ENCODE peak calls at places on chromosomes 5 and 9, in nine cellular contexts. One of them, this sample, is unnamed. For H3K9me3, the result is how much of the 10 kb centered on the place peaks cover.

GRCh38 chr5:142301487-142302035 is 23.3 kb downstream of the SPRY4 start:
- DNase-seq in right lobe of liver: no peak
- DNase-seq in tibial nerve: no peak
- DNase-seq in Karpas-422: no peak
- DNase-seq in effector memory CD4-positive, alpha-beta T cell: no peak
- DNase-seq in A549: no peak
- DNase-seq in keratinocyte: no peak
- DNase-seq in neuronal stem cell: no peak
- DNase-seq in SJSA1: no peak
- DNase-seq in this sample: no peak

GRCh38 chr9:75432386-75432785 is 344.1 kb downstream of the OSTF1 start:
- DNase-seq in right lobe of liver: no peak
- DNase-seq in tibial nerve: peak
- DNase-seq in Karpas-422: no peak
- DNase-seq in effector memory CD4-positive, alpha-beta T cell: no peak
- DNase-seq in A549: no peak
- DNase-seq in keratinocyte: no peak
- DNase-seq in neuronal stem cell: no peak
- DNase-seq in SJSA1: no peak
- DNase-seq in this sample: no peak

GRCh38 chr9:105254226-105254625 is 9.8 kb downstream of the SLC44A1 start:
- DNase-seq in right lobe of liver: no peak
- DNase-seq in tibial nerve: no peak
- DNase-seq in Karpas-422: no peak
- DNase-seq in effector memory CD4-positive, alpha-beta T cell: no peak
- DNase-seq in A549: no peak
- DNase-seq in keratinocyte: no peak
- DNase-seq in neuronal stem cell: no peak
- DNase-seq in SJSA1: no peak
- DNase-seq in this sample: no peak

GRCh38 chr5:84403773-84404172 is 19.1 kb upstream of the EDIL3 start:
- DNase-seq in right lobe of liver: no peak
- DNase-seq in tibial nerve: no peak
- DNase-seq in Karpas-422: no peak
- DNase-seq in effector memory CD4-positive, alpha-beta T cell: no peak
- DNase-seq in A549: no peak
- DNase-seq in keratinocyte: peak
- DNase-seq in neuronal stem cell: no peak
- DNase-seq in SJSA1: peak
- DNase-seq in this sample: peak

GRCh38 chr9:18549772-18550171 is 75.8 kb downstream of the ADAMTSL1 start:
- DNase-seq in right lobe of liver: no peak
- DNase-seq in tibial nerve: no peak
- DNase-seq in Karpas-422: no peak
- DNase-seq in effector memory CD4-positive, alpha-beta T cell: no peak
- DNase-seq in A549: no peak
- DNase-seq in keratinocyte: no peak
- DNase-seq in neuronal stem cell: no peak
- DNase-seq in SJSA1: no peak
- DNase-seq in this sample: no peak

GRCh38 chr9:133702798-133703570 is 35.2 kb downstream of the SARDH start:
- DNase-seq in right lobe of liver: peak
- DNase-seq in tibial nerve: no peak
- DNase-seq in Karpas-422: no peak
- DNase-seq in effector memory CD4-positive, alpha-beta T cell: no peak
- DNase-seq in A549: no peak
- DNase-seq in keratinocyte: no peak
- DNase-seq in neuronal stem cell: no peak
- DNase-seq in SJSA1: no peak
- DNase-seq in this sample: no peak

GRCh38 chr9:134476256-134476941 is 150.1 kb downstream of the RXRA start:
- DNase-seq in right lobe of liver: no peak
- DNase-seq in tibial nerve: no peak
- DNase-seq in Karpas-422: no peak
- DNase-seq in effector memory CD4-positive, alpha-beta T cell: no peak
- DNase-seq in A549: no peak
- DNase-seq in keratinocyte: no peak
- DNase-seq in neuronal stem cell: no peak
- DNase-seq in SJSA1: no peak
- DNase-seq in this sample: no peak

GRCh38 chr5:115098041-115098702 is 71.5 kb downstream of the TRIM36 start:
- DNase-seq in right lobe of liver: no peak
- DNase-seq in tibial nerve: peak
- DNase-seq in Karpas-422: peak
- DNase-seq in effector memory CD4-positive, alpha-beta T cell: no peak
- DNase-seq in A549: peak
- DNase-seq in keratinocyte: no peak
- DNase-seq in neuronal stem cell: peak
- DNase-seq in SJSA1: peak
- DNase-seq in this sample: peak

GRCh38 chr5:180718810-180719453 is 20.9 kb downstream of the OR2Y1 start:
- DNase-seq in right lobe of liver: no peak
- DNase-seq in tibial nerve: peak
- DNase-seq in Karpas-422: peak
- DNase-seq in effector memory CD4-positive, alpha-beta T cell: no peak
- DNase-seq in A549: peak
- DNase-seq in keratinocyte: no peak
- DNase-seq in neuronal stem cell: peak
- DNase-seq in SJSA1: peak
- DNase-seq in this sample: no peak

GRCh38 chr9:99385814-99386279 is 163.8 kb downstream of the SEC61B start:
- DNase-seq in right lobe of liver: no peak
- DNase-seq in tibial nerve: no peak
- DNase-seq in Karpas-422: no peak
- DNase-seq in effector memory CD4-positive, alpha-beta T cell: no peak
- DNase-seq in A549: no peak
- DNase-seq in keratinocyte: no peak
- DNase-seq in neuronal stem cell: no peak
- DNase-seq in SJSA1: no peak
- DNase-seq in this sample: peak

GRCh38 chr5:165573445-165573844 is 2068.0 kb downstream of the MAT2B start:
- DNase-seq in right lobe of liver: no peak
- DNase-seq in tibial nerve: no peak
- DNase-seq in Karpas-422: no peak
- DNase-seq in effector memory CD4-positive, alpha-beta T cell: no peak
- DNase-seq in A549: no peak
- DNase-seq in keratinocyte: no peak
- DNase-seq in neuronal stem cell: no peak
- DNase-seq in SJSA1: no peak
- DNase-seq in this sample: peak

GRCh38 chr5:150640311-150641005 is at the start of gene SYNPO:
- DNase-seq in right lobe of liver: peak
- DNase-seq in tibial nerve: peak
- DNase-seq in Karpas-422: no peak
- DNase-seq in effector memory CD4-positive, alpha-beta T cell: no peak
- DNase-seq in A549: peak
- DNase-seq in keratinocyte: peak
- DNase-seq in neuronal stem cell: no peak
- DNase-seq in SJSA1: peak
- DNase-seq in this sample: peak

DNA sequence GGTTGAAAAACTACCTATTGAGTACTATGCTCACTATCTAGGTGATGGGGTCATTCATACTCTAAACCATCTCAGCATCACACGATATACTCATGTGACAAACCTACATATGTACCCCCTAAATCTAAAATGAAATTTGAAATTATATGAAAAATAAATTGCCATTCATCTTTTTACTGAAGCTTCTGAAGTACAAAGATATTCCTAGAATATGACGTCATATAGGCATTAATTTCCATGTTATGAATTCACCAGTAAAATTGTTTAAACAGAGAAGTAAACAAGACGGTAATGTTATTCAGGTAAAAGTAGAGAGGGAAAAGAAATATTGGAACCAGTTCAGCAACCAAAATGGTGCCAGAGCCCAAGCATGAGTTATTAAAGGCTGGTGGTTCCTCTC is 173.0 kb downstream of the MRPS30 start:
- DNase-seq in right lobe of liver: no peak
- DNase-seq in tibial nerve: no peak
- DNase-seq in Karpas-422: no peak
- DNase-seq in effector memory CD4-positive, alpha-beta T cell: no peak
- DNase-seq in A549: no peak
- DNase-seq in keratinocyte: no peak
- DNase-seq in neuronal stem cell: no peak
- DNase-seq in SJSA1: no peak
- DNase-seq in this sample: no peak
- H3K9me3 ChIP-seq in right lobe of liver: under half
- H3K9me3 ChIP-seq in tibial nerve: under half
- H3K9me3 ChIP-seq in Karpas-422: under half
- H3K9me3 ChIP-seq in effector memory CD4-positive, alpha-beta T cell: under half
- H3K9me3 ChIP-seq in A549: under half
- H3K9me3 ChIP-seq in keratinocyte: under half
- H3K9me3 ChIP-seq in neuronal stem cell: under half
- H3K9me3 ChIP-seq in SJSA1: under half
- H3K9me3 ChIP-seq in this sample: under half

DNA sequence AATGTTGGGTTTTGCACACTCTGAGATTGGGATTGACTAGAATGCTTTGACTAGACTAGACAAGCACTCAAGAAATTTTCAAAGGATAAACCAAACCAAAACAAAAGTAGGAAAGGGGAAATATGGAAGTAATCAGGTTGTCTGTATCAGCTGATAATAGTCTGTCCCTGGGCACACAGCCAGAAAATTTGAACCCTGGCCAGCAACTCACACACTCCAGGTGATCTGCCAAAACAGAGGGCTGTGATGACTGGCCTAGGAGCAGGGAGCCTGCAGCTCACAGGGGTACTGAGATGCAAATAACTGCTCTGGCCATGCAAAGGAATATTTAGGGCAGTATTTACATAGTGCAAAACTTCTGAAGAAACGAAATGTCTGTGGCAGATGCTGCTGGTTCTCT is 112.3 kb upstream of the SMIM23 start:
- DNase-seq in right lobe of liver: no peak
- DNase-seq in tibial nerve: peak
- DNase-seq in Karpas-422: no peak
- DNase-seq in effector memory CD4-positive, alpha-beta T cell: no peak
- DNase-seq in A549: no peak
- DNase-seq in keratinocyte: no peak
- DNase-seq in neuronal stem cell: no peak
- DNase-seq in SJSA1: no peak
- DNase-seq in this sample: no peak
- H3K4me3 ChIP-seq in right lobe of liver: no peak
- H3K4me3 ChIP-seq in tibial nerve: no peak
- H3K4me3 ChIP-seq in Karpas-422: no peak
- H3K4me3 ChIP-seq in effector memory CD4-positive, alpha-beta T cell: no peak
- H3K4me3 ChIP-seq in A549: no peak
- H3K4me3 ChIP-seq in keratinocyte: no peak
- H3K4me3 ChIP-seq in neuronal stem cell: no peak
- H3K4me3 ChIP-seq in SJSA1: no peak
- H3K4me3 ChIP-seq in this sample: no peak

GRCh38 chr5:141272906-141273305 is 27.7 kb downstream of the PCDHB15 start:
- DNase-seq in right lobe of liver: no peak
- DNase-seq in tibial nerve: no peak
- DNase-seq in Karpas-422: peak
- DNase-seq in effector memory CD4-positive, alpha-beta T cell: no peak
- DNase-seq in A549: no peak
- DNase-seq in keratinocyte: no peak
- DNase-seq in neuronal stem cell: no peak
- DNase-seq in SJSA1: no peak
- DNase-seq in this sample: peak

DNA sequence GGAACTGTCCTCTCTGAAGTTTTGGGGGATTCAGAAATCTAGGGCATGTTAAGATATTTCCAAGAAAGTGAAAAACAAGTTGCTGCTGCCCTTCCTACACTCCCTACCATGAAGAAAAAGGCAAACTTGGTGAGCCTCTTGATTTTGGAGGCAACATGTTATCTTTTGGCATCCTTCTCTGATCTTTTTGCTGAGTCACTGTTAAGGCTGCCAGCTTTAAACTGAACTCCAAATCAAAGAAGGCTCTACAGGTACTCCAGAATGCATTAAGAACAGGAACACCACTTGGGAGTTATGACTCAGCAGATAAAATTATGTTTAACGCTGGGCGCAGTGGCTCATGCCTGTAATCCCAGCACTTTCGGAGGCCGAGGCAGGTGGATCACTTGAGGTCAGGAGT is 24.0 kb downstream of the PCDHB15 start:
- DNase-seq in right lobe of liver: no peak
- DNase-seq in tibial nerve: no peak
- DNase-seq in Karpas-422: no peak
- DNase-seq in effector memory CD4-positive, alpha-beta T cell: no peak
- DNase-seq in A549: no peak
- DNase-seq in keratinocyte: no peak
- DNase-seq in neuronal stem cell: no peak
- DNase-seq in SJSA1: no peak
- DNase-seq in this sample: no peak
- H3K9me3 ChIP-seq in right lobe of liver: under half
- H3K9me3 ChIP-seq in tibial nerve: under half
- H3K9me3 ChIP-seq in Karpas-422: half or more
- H3K9me3 ChIP-seq in effector memory CD4-positive, alpha-beta T cell: under half
- H3K9me3 ChIP-seq in A549: half or more
- H3K9me3 ChIP-seq in keratinocyte: under half
- H3K9me3 ChIP-seq in neuronal stem cell: under half
- H3K9me3 ChIP-seq in SJSA1: half or more
- H3K9me3 ChIP-seq in this sample: under half

GRCh38 chr5:6722015-6722414 is 8.8 kb downstream of the TENT4A start:
- DNase-seq in right lobe of liver: no peak
- DNase-seq in tibial nerve: no peak
- DNase-seq in Karpas-422: no peak
- DNase-seq in effector memory CD4-positive, alpha-beta T cell: no peak
- DNase-seq in A549: no peak
- DNase-seq in keratinocyte: no peak
- DNase-seq in neuronal stem cell: no peak
- DNase-seq in SJSA1: no peak
- DNase-seq in this sample: no peak

GRCh38 chr5:6723122-6723885 is 10.1 kb downstream of the TENT4A start:
- DNase-seq in right lobe of liver: no peak
- DNase-seq in tibial nerve: no peak
- DNase-seq in Karpas-422: no peak
- DNase-seq in effector memory CD4-positive, alpha-beta T cell: no peak
- DNase-seq in A549: no peak
- DNase-seq in keratinocyte: no peak
- DNase-seq in neuronal stem cell: no peak
- DNase-seq in SJSA1: no peak
- DNase-seq in this sample: no peak

GRCh38 chr5:6720561-6720921 is 7.3 kb downstream of the TENT4A start:
- DNase-seq in right lobe of liver: no peak
- DNase-seq in tibial nerve: no peak
- DNase-seq in Karpas-422: no peak
- DNase-seq in effector memory CD4-positive, alpha-beta T cell: no peak
- DNase-seq in A549: no peak
- DNase-seq in keratinocyte: no peak
- DNase-seq in neuronal stem cell: no peak
- DNase-seq in SJSA1: no peak
- DNase-seq in this sample: no peak

GRCh38 chr5:6719896-6720560 is 6.8 kb downstream of the TENT4A start:
- DNase-seq in right lobe of liver: no peak
- DNase-seq in tibial nerve: no peak
- DNase-seq in Karpas-422: no peak
- DNase-seq in effector memory CD4-positive, alpha-beta T cell: no peak
- DNase-seq in A549: no peak
- DNase-seq in keratinocyte: no peak
- DNase-seq in neuronal stem cell: no peak
- DNase-seq in SJSA1: no peak
- DNase-seq in this sample: no peak

DNA sequence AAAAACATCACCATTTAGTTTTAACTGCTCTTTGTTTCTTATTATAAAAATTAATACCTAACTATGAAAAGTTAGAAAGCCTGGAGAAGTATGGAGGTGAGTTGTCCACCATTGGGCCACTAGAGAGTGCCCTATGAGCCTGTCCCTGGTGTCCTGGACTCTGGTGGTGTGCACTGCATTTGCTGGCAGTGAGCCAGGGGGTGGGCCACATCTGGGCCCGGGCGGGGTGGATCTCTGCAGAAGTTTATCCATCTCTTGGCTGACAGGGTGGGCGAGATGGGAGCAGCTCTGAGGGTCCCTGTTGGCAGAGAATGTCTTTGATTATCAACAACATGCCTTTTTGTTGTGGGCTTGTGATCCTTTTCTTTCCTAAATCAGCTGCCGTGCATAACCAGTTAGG is 8.2 kb downstream of the TENT4A start:
- DNase-seq in right lobe of liver: no peak
- DNase-seq in tibial nerve: no peak
- DNase-seq in Karpas-422: peak
- DNase-seq in effector memory CD4-positive, alpha-beta T cell: no peak
- DNase-seq in A549: no peak
- DNase-seq in keratinocyte: no peak
- DNase-seq in neuronal stem cell: no peak
- DNase-seq in SJSA1: no peak
- DNase-seq in this sample: peak
- H3K4me3 ChIP-seq in right lobe of liver: no peak
- H3K4me3 ChIP-seq in tibial nerve: no peak
- H3K4me3 ChIP-seq in Karpas-422: peak
- H3K4me3 ChIP-seq in effector memory CD4-positive, alpha-beta T cell: no peak
- H3K4me3 ChIP-seq in A549: no peak
- H3K4me3 ChIP-seq in keratinocyte: no peak
- H3K4me3 ChIP-seq in neuronal stem cell: no peak
- H3K4me3 ChIP-seq in SJSA1: no peak
- H3K4me3 ChIP-seq in this sample: peak

This sample was measured in MG63.